ENCODE peak calls at places on chromosomes 4 and X, in nine cellular contexts. M, Q, G, N, W, Y, T, S and V are unnamed samples.

GRCh38 chrX:149493567-149494562 is 11.2 kb downstream of the IDS start:
- DNase-seq in T (no peak), Q (no peak), M (peak; percentile 36), W (no peak), N (peak; percentile 18), Y (no peak), S (no peak), G (no peak), V (no peak)

GRCh38 chr4:101349346-101350064 is 2.2 kb upstream of the PPP3CA start:
- DNase-seq in S (no peak), N (peak; percentile 51), T (peak; percentile 28), Q (no peak), M (no peak), G (no peak), W (peak; percentile 6), Y (no peak), V (peak; percentile 68)

GRCh38 chr4:62531731-62532130 is 1331.6 kb downstream of the ADGRL3 start:
- DNase-seq in S (no peak), G (no peak), N (no peak), T (no peak), M (no peak), W (no peak), Y (no peak), Q (no peak), V (no peak)

GRCh38 chr4:127857641-127858040 is 23.1 kb upstream of the PLK4 start:
- DNase-seq in Y (no peak), S (no peak), T (no peak), W (no peak), M (no peak), N (no peak), Q (no peak), G (no peak), V (no peak)

GRCh38 chr4:104735174-104735573 is 240.5 kb upstream of the CXXC4 start:
- DNase-seq in M (no peak), Y (no peak), T (no peak), W (no peak), Q (no peak), S (no peak), N (no peak), G (no peak), V (no peak)

GRCh38 chr4:83065268-83065667 is 30.3 kb downstream of the COPS4 start:
- DNase-seq in W (no peak), N (no peak), M (no peak), Q (no peak), T (no peak), G (no peak), Y (no peak), S (no peak), V (no peak)

GRCh38 chr4:7904108-7904516 is 35.5 kb downstream of the AFAP1 start:
- DNase-seq in N (no peak), S (no peak), T (peak; percentile 67), M (no peak), G (no peak), W (no peak), Y (no peak), Q (no peak), V (no peak)

GRCh38 chr4:105399535-105400161 is 74.2 kb downstream of the PPA2 start:
- DNase-seq in Y (no peak), N (no peak), T (no peak), M (peak; percentile 10), S (no peak), Q (no peak), W (no peak), G (no peak), V (no peak)

GRCh38 chr4:72951628-72952027 is 117.9 kb downstream of the COX18 start:
- DNase-seq in Y (no peak), N (no peak), M (no peak), W (no peak), Q (no peak), T (no peak), G (no peak), S (no peak), V (no peak)

GRCh38 chr4:56164921-56165320 is 216.2 kb downstream of the CEP135 start:
- DNase-seq in Y (no peak), S (no peak), Q (no peak), W (no peak), G (no peak), M (no peak), N (no peak), T (no peak), V (no peak)

GRCh38 chr4:149279331-149279730 is 536.3 kb downstream of the IQCM start:
- DNase-seq in S (no peak), W (no peak), G (no peak), Y (no peak), T (peak; percentile 42), N (no peak), Q (no peak), M (no peak), V (no peak)

GRCh38 chr4:176896211-176896610 is 103.5 kb upstream of the VEGFC start:
- DNase-seq in G (no peak), Y (no peak), S (no peak), Q (no peak), W (no peak), T (no peak), N (no peak), M (no peak), V (no peak)

GRCh38 chr4:3792813-3793212 is 26.6 kb downstream of the ADRA2C start:
- DNase-seq in Y (no peak), W (no peak), M (no peak), N (no peak), G (no peak), T (peak; percentile 24), S (no peak), Q (no peak), V (no peak)

GRCh38 chrX:136147966-136148365 is 633 bp downstream of the FHL1 start:
- DNase-seq in T (no peak), S (no peak), Y (no peak), G (no peak), W (no peak), Q (no peak), N (no peak), M (no peak), V (no peak)

GRCh38 chr4:143587703-143588102 is 74.2 kb downstream of the SMARCA5 start:
- DNase-seq in W (no peak), M (no peak), G (no peak), S (no peak), Y (no peak), N (no peak), T (no peak), Q (no peak), V (no peak)

GRCh38 chrX:109632906-109633504 is 8.0 kb upstream of the KCNE5 start:
- DNase-seq in M (no peak), Y (no peak), W (no peak), S (no peak), G (no peak), Q (no peak), N (no peak), T (peak; percentile 9), V (no peak)

GRCh38 chr4:8410641-8411271 is 29.8 kb downstream of the ACOX3 start:
- DNase-seq in Y (peak; percentile 7), Q (no peak), T (peak; percentile 37), G (no peak), M (peak; percentile 76), S (no peak), W (no peak), N (peak; percentile 55), V (no peak)

GRCh38 chrX:19704117-19704516 is 183.3 kb downstream of the SH3KBP1 start:
- DNase-seq in M (no peak), Y (no peak), W (no peak), T (no peak), S (no peak), Q (no peak), N (no peak), G (no peak), V (no peak)

GRCh38 chr4:123419885-123420743 is 23.5 kb downstream of the SPRY1 start:
- DNase-seq in Q (no peak), N (no peak), W (no peak), G (no peak), S (no peak), Y (no peak), T (no peak), M (no peak), V (no peak)

GRCh38 chr4:169573889-169574288 is 38.5 kb downstream of the NEK1 start:
- DNase-seq in Q (no peak), Y (no peak), N (no peak), G (no peak), W (no peak), S (no peak), T (no peak), M (no peak), V (no peak)

GRCh38 chrX:128754130-128754529 is 701.9 kb upstream of the ACTRT1 start:
- DNase-seq in S (no peak), T (no peak), G (no peak), Q (no peak), M (no peak), W (no peak), N (no peak), Y (peak; percentile 8), V (no peak)

GRCh38 chr4:20381005-20381404 is 129.3 kb downstream of the SLIT2 start:
- DNase-seq in N (no peak), G (no peak), M (no peak), T (no peak), S (no peak), Q (no peak), W (no peak), Y (no peak), V (no peak)